ENCODE peak calls at places on chromosomes 13 and 19, in five cellular contexts. P, C, M, A and R are unnamed samples.

GRCh38 chr19:1860133-1860775 is 3.1 kb downstream of the KLF16 start:
- DNase-seq in P (peak), C (no peak), M (peak), A (peak), R (no peak)

GRCh38 chr13:32984857-32985626 is 31.2 kb upstream of the KL start:
- DNase-seq in P (no peak), C (no peak), M (no peak), A (no peak), R (no peak)

GRCh38 chr19:53388168-53388567 is 6.8 kb upstream of the ZNF765 start:
- DNase-seq in P (no peak), C (no peak), M (no peak), A (no peak), R (no peak)

GRCh38 chr19:16363133-16363851 is 38.7 kb downstream of the KLF2 start:
- DNase-seq in P (no peak), C (no peak), M (no peak), A (no peak), R (no peak)

GRCh38 chr19:17195106-17195505 is 20.1 kb upstream of the USE1 start:
- DNase-seq in P (no peak), C (no peak), M (no peak), A (no peak), R (no peak)

GRCh38 chr19:7871280-7871529 is 3.0 kb downstream of the PRR36 start:
- DNase-seq in P (peak), C (no peak), M (no peak), A (no peak), R (no peak)

GRCh38 chr19:45667620-45668341 is at the start of gene GIPR:
- DNase-seq in P (peak), C (no peak), M (peak), A (peak), R (peak)

GRCh38 chr19:23116802-23117571 is at the start of gene ZNF730:
- DNase-seq in P (peak), C (peak), M (peak), A (no peak), R (no peak)

GRCh38 chr13:113951246-113951999 is 22.5 kb downstream of the C13orf46 start:
- DNase-seq in P (peak), C (no peak), M (peak), A (peak), R (peak)

GRCh38 chr19:28915737-28916460 is 297.1 kb downstream of the UQCRFS1 start:
- DNase-seq in P (no peak), C (no peak), M (no peak), A (no peak), R (no peak)

GRCh38 chr13:57787058-57787791 is 155.7 kb downstream of the PCDH17 start:
- DNase-seq in P (no peak), C (no peak), M (no peak), A (no peak), R (no peak)

GRCh38 chr19:10766681-10767201 is 48.9 kb downstream of the DNM2 start:
- DNase-seq in P (no peak), C (no peak), M (no peak), A (no peak), R (no peak)

GRCh38 chr19:12140545-12141404 is 625 bp upstream of the ZNF20 start:
- DNase-seq in P (peak), C (peak), M (peak), A (peak), R (peak)

GRCh38 chr13:35694549-35695233 is 218.2 kb upstream of the MAB21L1 start:
- DNase-seq in P (no peak), C (no peak), M (no peak), A (peak), R (no peak)

GRCh38 chr19:38975861-38976271 is 324 bp upstream of the FBXO17 start:
- DNase-seq in P (no peak), C (no peak), M (peak), A (peak), R (no peak)

GRCh38 chr13:106455777-106456176 is 79.7 kb downstream of the EFNB2 start:
- DNase-seq in P (no peak), C (no peak), M (no peak), A (no peak), R (no peak)

GRCh38 chr19:16886305-16886880 is 2.4 kb upstream of the F2RL3 start:
- DNase-seq in P (no peak), C (no peak), M (no peak), A (peak), R (no peak)

GRCh38 chr13:48542581-48543341 is 9.9 kb upstream of the RCBTB2 start:
- DNase-seq in P (no peak), C (no peak), M (peak), A (peak), R (no peak)

GRCh38 chr19:49118565-49119410 is at the start of gene C19orf73:
- DNase-seq in P (peak), C (peak), M (peak), A (peak), R (peak)

DNA sequence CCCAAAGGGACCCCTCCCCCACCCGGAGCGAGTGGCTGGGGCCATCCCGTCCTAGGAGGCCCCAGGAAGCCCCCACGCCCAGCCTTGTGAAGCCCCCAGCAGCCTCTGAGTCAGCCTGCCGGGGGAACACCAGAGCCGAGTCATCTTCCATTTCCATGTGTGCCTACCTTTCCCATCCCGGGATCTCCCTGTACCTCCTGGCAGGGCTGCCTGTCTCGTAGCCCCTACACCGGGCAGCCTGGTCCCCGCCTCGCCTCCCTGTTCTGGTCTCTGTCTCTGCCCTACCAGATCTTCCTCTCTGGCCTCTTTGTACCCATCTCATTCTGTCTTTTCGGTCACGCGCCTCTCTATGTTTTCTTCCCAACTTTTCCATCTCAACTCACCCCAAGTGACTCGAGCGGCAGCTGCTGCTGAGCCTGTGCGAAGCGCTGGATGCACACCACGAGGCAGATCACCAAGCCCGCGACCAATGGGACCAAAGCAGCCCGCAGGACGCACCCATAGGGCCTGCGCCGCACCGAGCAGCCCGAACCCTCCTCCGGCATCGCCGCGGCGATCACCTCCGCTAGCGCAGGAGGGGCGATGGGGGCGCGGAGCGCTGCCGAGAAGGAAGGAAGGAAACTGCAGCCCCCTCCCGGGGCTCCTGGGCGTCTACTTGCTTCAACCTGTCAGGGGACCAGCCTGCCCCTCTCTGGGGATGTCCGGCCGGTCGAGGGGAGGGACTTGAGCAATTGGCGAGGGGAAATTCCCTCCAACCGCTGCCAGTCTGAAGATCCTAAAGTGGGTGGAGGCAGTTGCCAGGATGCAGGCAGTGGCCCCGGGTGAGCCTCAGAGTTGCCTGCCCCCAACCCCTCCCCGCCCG is at the start of gene CD70:
- DNase-seq in P (no peak), C (peak), M (peak), A (no peak), R (no peak)
- TF ChIP-seq ATF3 in P (no peak), C (no peak), M (no peak), A (no peak), R (no peak)

GRCh38 chr13:43800828-43801227 is 14.1 kb upstream of the ENOX1 start:
- DNase-seq in P (no peak), C (no peak), M (no peak), A (no peak), R (no peak)
- TF ChIP-seq SP1 in P (no peak), C (no peak), M (no peak), A (no peak), R (no peak)

DNA sequence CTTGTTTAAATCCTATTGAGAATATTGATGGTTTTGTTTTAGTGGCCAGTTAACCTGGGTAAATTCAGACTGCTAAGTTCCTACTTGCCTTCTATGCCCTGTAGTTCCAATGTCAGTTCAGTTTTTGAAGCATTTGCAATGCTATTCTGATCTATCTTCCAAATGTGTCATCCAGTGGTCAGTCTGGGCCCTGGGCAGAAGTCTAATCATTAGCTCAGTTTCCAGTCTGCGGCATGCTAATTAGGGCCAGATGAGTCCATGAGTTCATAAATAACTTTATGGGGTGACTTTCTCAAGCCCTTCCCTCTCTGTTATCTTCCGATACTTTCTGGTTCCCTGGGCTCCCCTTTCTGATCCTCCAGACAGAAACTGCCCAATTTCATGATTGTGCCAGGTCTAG is 32.7 kb downstream of the FAM187B start:
- DNase-seq in P (no peak), C (peak), M (no peak), A (no peak), R (no peak)
- TF ChIP-seq SRF in P (no peak), C (no peak), M (no peak), A (no peak), R (no peak)

GRCh38 chr13:20446405-20446804 is 79.3 kb downstream of the CRYL1 start:
- DNase-seq in P (no peak), C (no peak), M (no peak), A (no peak), R (no peak)
- TF ChIP-seq ATF3 in P (no peak), C (no peak), M (no peak), A (no peak), R (no peak)

DNA sequence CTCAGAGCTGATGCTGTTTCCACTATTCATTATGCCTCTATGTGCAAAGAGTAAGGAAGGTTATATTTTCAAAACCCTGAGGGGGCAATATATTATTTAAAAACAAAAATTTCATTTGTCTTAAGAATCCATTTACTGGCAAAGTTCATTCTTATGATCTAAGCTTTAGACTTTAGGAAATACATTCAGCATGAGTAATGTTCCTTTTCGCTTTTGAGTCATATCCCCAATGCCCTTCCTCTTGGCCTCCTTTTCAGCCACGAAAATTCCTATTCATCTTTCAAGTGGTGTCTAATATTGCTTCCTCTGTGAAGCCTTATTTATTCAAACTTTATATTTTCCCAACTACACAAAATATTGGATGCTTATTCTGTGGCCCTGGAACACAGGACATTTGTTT is 1317.0 kb downstream of the PCDH9 start:
- DNase-seq in P (no peak), C (no peak), M (no peak), A (no peak), R (peak)
- TF ChIP-seq SP1 in P (no peak), C (no peak), M (no peak), A (no peak), R (peak)

GRCh38 chr13:85969331-85969730 is 170.1 kb upstream of the SLITRK6 start:
- DNase-seq in P (no peak), C (no peak), M (no peak), A (no peak), R (no peak)
- TF ChIP-seq SRF in P (no peak), C (no peak), M (no peak), A (no peak), R (no peak)

GRCh38 chr19:14093117-14093784 is 2.7 kb upstream of the SAMD1 start:
- DNase-seq in P (no peak), C (no peak), M (no peak), A (no peak), R (no peak)

GRCh38 chr19:14090509-14091085 is at the start of gene SAMD1:
- DNase-seq in P (peak), C (no peak), M (peak), A (peak), R (peak)

GRCh38 chr19:14089662-14090508 is 666 bp downstream of the SAMD1 start:
- DNase-seq in P (peak), C (no peak), M (peak), A (no peak), R (no peak)

GRCh38 chr19:14091086-14091884 is 734 bp upstream of the SAMD1 start:
- DNase-seq in P (peak), C (no peak), M (peak), A (peak), R (no peak)

DNA sequence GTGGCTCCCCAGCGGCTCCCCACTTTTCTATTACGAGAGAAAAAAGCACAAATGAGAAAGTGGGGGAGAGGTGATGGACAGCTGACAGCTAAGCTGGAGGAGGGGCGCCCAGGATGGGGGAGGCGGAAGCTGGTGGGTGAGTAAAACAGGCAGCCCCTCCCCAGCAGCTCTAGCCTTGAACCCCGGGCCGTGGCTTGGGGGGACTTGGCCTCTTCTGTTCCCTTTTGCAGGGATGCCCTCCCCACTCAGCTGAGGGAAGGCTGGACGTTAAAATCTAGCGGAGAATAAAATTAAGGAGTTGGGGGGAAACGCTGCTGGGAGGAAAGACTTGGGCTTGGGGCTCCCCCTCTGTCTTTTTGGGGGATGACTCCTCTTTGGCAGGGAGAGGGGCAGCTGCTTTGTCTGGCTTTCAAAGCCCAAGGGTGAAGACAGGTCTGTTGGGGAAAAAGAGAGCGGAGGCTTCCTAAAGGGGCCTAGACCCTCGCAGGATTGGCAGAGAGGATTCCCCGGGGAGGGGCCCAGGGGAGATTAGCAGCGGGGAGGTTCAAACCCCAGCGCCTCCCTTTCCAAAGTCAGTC is 1.4 kb upstream of the SAMD1 start:
- DNase-seq in P (peak), C (no peak), M (peak), A (no peak), R (no peak)
- TF ChIP-seq ATF3 in P (no peak), C (no peak), M (no peak), A (no peak), R (no peak)

DNA sequence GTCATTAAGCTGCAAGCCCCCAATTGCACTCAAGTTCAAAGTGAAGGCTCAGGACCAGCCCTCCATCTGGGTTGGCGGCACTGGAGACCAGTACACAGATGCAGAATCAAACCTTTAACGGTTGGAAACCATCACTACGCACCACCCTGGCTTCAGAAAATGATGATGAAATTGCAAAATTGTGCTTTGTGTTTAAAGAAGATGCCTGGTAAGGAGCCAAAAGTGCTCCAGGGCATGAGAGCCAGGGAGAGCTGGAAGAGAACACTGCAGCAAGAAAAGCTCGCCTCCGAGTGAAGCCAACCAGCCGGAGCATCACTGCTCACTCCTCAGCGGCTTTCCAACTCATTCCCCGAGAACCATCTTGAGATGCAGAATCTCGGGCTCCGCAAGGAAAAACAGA is 219.8 kb downstream of the RAP2A start:
- DNase-seq in P (no peak), C (no peak), M (no peak), A (no peak), R (no peak)
- TF ChIP-seq SP1 in P (no peak), C (no peak), M (no peak), A (no peak), R (no peak)